ENCODE peak calls at places on chromosome 22, in seven cellular contexts. One of them, this sample, is unnamed.

GRCh38 chr22:46649176-46650077 is 29.2 kb downstream of the GRAMD4 start:
- DNase-seq in epithelial cell of prostate: peak
- DNase-seq in substantia nigra: no peak
- DNase-seq in thoracic aorta: no peak
- DNase-seq in mesenchymal stem cell: no peak
- DNase-seq in cardiac muscle cell: peak
- DNase-seq in adrenal gland: peak
- DNase-seq in this sample: no peak

GRCh38 chr22:21632237-21632895 is at the start of gene CCDC116:
- DNase-seq in cardiac muscle cell: no peak
- DNase-seq in substantia nigra: no peak
- DNase-seq in adrenal gland: no peak
- DNase-seq in thoracic aorta: no peak
- DNase-seq in mesenchymal stem cell: no peak
- DNase-seq in epithelial cell of prostate: no peak
- DNase-seq in this sample: no peak

GRCh38 chr22:26592368-26593015 is 2.6 kb upstream of the TPST2 start:
- DNase-seq in mesenchymal stem cell: no peak
- DNase-seq in cardiac muscle cell: no peak
- DNase-seq in epithelial cell of prostate: peak
- DNase-seq in thoracic aorta: no peak
- DNase-seq in substantia nigra: no peak
- DNase-seq in adrenal gland: no peak
- DNase-seq in this sample: no peak

GRCh38 chr22:19884161-19884953 is 29.7 kb upstream of the GNB1L start:
- DNase-seq in mesenchymal stem cell: no peak
- DNase-seq in substantia nigra: no peak
- DNase-seq in epithelial cell of prostate: no peak
- DNase-seq in cardiac muscle cell: no peak
- DNase-seq in thoracic aorta: no peak
- DNase-seq in adrenal gland: no peak
- DNase-seq in this sample: no peak

GRCh38 chr22:21972293-21972779 is 10.3 kb downstream of the TOP3B start:
- DNase-seq in thoracic aorta: no peak
- DNase-seq in substantia nigra: no peak
- DNase-seq in epithelial cell of prostate: no peak
- DNase-seq in cardiac muscle cell: peak
- DNase-seq in mesenchymal stem cell: peak
- DNase-seq in adrenal gland: no peak
- DNase-seq in this sample: no peak

GRCh38 chr22:25643232-25644000 is 78.9 kb downstream of the GRK3 start:
- DNase-seq in epithelial cell of prostate: no peak
- DNase-seq in thoracic aorta: no peak
- DNase-seq in substantia nigra: no peak
- DNase-seq in cardiac muscle cell: no peak
- DNase-seq in adrenal gland: no peak
- DNase-seq in mesenchymal stem cell: no peak
- DNase-seq in this sample: no peak

GRCh38 chr22:32533265-32534068 is 58.9 kb downstream of the FBXO7 start:
- DNase-seq in substantia nigra: no peak
- DNase-seq in thoracic aorta: no peak
- DNase-seq in epithelial cell of prostate: no peak
- DNase-seq in adrenal gland: no peak
- DNase-seq in cardiac muscle cell: peak
- DNase-seq in mesenchymal stem cell: peak
- DNase-seq in this sample: peak

GRCh38 chr22:35170716-35171697 is 86.3 kb upstream of the HMGXB4 start:
- DNase-seq in substantia nigra: no peak
- DNase-seq in mesenchymal stem cell: no peak
- DNase-seq in epithelial cell of prostate: no peak
- DNase-seq in cardiac muscle cell: no peak
- DNase-seq in adrenal gland: no peak
- DNase-seq in thoracic aorta: no peak
- DNase-seq in this sample: no peak

GRCh38 chr22:49380828-49381114 is 446.9 kb downstream of the BRD1 start:
- DNase-seq in substantia nigra: no peak
- DNase-seq in mesenchymal stem cell: no peak
- DNase-seq in thoracic aorta: no peak
- DNase-seq in epithelial cell of prostate: no peak
- DNase-seq in adrenal gland: no peak
- DNase-seq in cardiac muscle cell: no peak
- DNase-seq in this sample: peak

GRCh38 chr22:47994045-47994444 is 1231.6 kb downstream of the TBC1D22A start:
- DNase-seq in cardiac muscle cell: no peak
- DNase-seq in adrenal gland: no peak
- DNase-seq in mesenchymal stem cell: no peak
- DNase-seq in substantia nigra: no peak
- DNase-seq in thoracic aorta: no peak
- DNase-seq in epithelial cell of prostate: no peak
- DNase-seq in this sample: no peak

GRCh38 chr22:43993072-43993760 is 30.9 kb upstream of the PARVB start:
- DNase-seq in thoracic aorta: no peak
- DNase-seq in adrenal gland: peak
- DNase-seq in substantia nigra: no peak
- DNase-seq in mesenchymal stem cell: peak
- DNase-seq in cardiac muscle cell: peak
- DNase-seq in epithelial cell of prostate: no peak
- DNase-seq in this sample: peak

GRCh38 chr22:45455212-45455611 is 41.7 kb downstream of the RIBC2 start:
- DNase-seq in epithelial cell of prostate: no peak
- DNase-seq in cardiac muscle cell: no peak
- DNase-seq in mesenchymal stem cell: no peak
- DNase-seq in substantia nigra: no peak
- DNase-seq in thoracic aorta: no peak
- DNase-seq in adrenal gland: no peak
- DNase-seq in this sample: no peak

GRCh38 chr22:26512149-26512793 is at the start of gene TFIP11:
- DNase-seq in epithelial cell of prostate: peak
- DNase-seq in thoracic aorta: peak
- DNase-seq in mesenchymal stem cell: peak
- DNase-seq in adrenal gland: peak
- DNase-seq in cardiac muscle cell: peak
- DNase-seq in substantia nigra: peak
- DNase-seq in this sample: peak

GRCh38 chr22:46110215-46110614 is 40.1 kb upstream of the PPARA start:
- DNase-seq in substantia nigra: no peak
- DNase-seq in cardiac muscle cell: no peak
- DNase-seq in mesenchymal stem cell: peak
- DNase-seq in adrenal gland: peak
- DNase-seq in thoracic aorta: no peak
- DNase-seq in epithelial cell of prostate: no peak
- DNase-seq in this sample: peak

GRCh38 chr22:46276563-46276962 is 8.8 kb downstream of the TTC38 start:
- DNase-seq in adrenal gland: no peak
- DNase-seq in substantia nigra: no peak
- DNase-seq in mesenchymal stem cell: no peak
- DNase-seq in epithelial cell of prostate: no peak
- DNase-seq in cardiac muscle cell: no peak
- DNase-seq in thoracic aorta: no peak
- DNase-seq in this sample: no peak

GRCh38 chr22:50293441-50294318 is 13.8 kb downstream of the PLXNB2 start:
- DNase-seq in adrenal gland: no peak
- DNase-seq in thoracic aorta: no peak
- DNase-seq in mesenchymal stem cell: peak
- DNase-seq in cardiac muscle cell: peak
- DNase-seq in substantia nigra: no peak
- DNase-seq in epithelial cell of prostate: no peak
- DNase-seq in this sample: peak

GRCh38 chr22:17576475-17576874 is 13.2 kb downstream of the SLC25A18 start:
- DNase-seq in epithelial cell of prostate: peak
- DNase-seq in thoracic aorta: no peak
- DNase-seq in adrenal gland: no peak
- DNase-seq in mesenchymal stem cell: peak
- DNase-seq in cardiac muscle cell: peak
- DNase-seq in substantia nigra: no peak
- DNase-seq in this sample: no peak

GRCh38 chr22:49204599-49205214 is 623.0 kb downstream of the BRD1 start:
- DNase-seq in substantia nigra: no peak
- DNase-seq in thoracic aorta: no peak
- DNase-seq in mesenchymal stem cell: no peak
- DNase-seq in cardiac muscle cell: no peak
- DNase-seq in adrenal gland: no peak
- DNase-seq in epithelial cell of prostate: no peak
- DNase-seq in this sample: no peak

GRCh38 chr22:35307892-35308291 is 8.2 kb downstream of the TOM1 start:
- DNase-seq in mesenchymal stem cell: no peak
- DNase-seq in epithelial cell of prostate: no peak
- DNase-seq in cardiac muscle cell: no peak
- DNase-seq in adrenal gland: no peak
- DNase-seq in thoracic aorta: no peak
- DNase-seq in substantia nigra: no peak
- DNase-seq in this sample: no peak

GRCh38 chr22:50562523-50563409 is at the start of gene SYCE3:
- DNase-seq in thoracic aorta: peak
- DNase-seq in substantia nigra: peak
- DNase-seq in epithelial cell of prostate: peak
- DNase-seq in cardiac muscle cell: peak
- DNase-seq in adrenal gland: peak
- DNase-seq in mesenchymal stem cell: peak
- DNase-seq in this sample: peak

GRCh38 chr22:17748555-17749353 is 25.5 kb downstream of the BID start:
- DNase-seq in mesenchymal stem cell: no peak
- DNase-seq in adrenal gland: no peak
- DNase-seq in substantia nigra: no peak
- DNase-seq in thoracic aorta: no peak
- DNase-seq in cardiac muscle cell: no peak
- DNase-seq in epithelial cell of prostate: no peak
- DNase-seq in this sample: no peak

GRCh38 chr22:48605856-48606255 is 1221.8 kb downstream of the BRD1 start:
- DNase-seq in mesenchymal stem cell: no peak
- DNase-seq in epithelial cell of prostate: no peak
- DNase-seq in adrenal gland: peak
- DNase-seq in cardiac muscle cell: no peak
- DNase-seq in thoracic aorta: no peak
- DNase-seq in substantia nigra: no peak
- DNase-seq in this sample: no peak

GRCh38 chr22:48855013-48855412 is 972.7 kb downstream of the BRD1 start:
- DNase-seq in epithelial cell of prostate: no peak
- DNase-seq in substantia nigra: no peak
- DNase-seq in adrenal gland: no peak
- DNase-seq in mesenchymal stem cell: no peak
- DNase-seq in cardiac muscle cell: no peak
- DNase-seq in thoracic aorta: no peak
- DNase-seq in this sample: no peak

GRCh38 chr22:32005453-32005852 is 37.6 kb upstream of the SLC5A1 start:
- DNase-seq in epithelial cell of prostate: peak
- DNase-seq in substantia nigra: no peak
- DNase-seq in cardiac muscle cell: peak
- DNase-seq in thoracic aorta: no peak
- DNase-seq in adrenal gland: no peak
- DNase-seq in mesenchymal stem cell: peak
- DNase-seq in this sample: no peak

GRCh38 chr22:44125421-44125820 is 55.3 kb upstream of the PARVG start:
- DNase-seq in substantia nigra: no peak
- DNase-seq in mesenchymal stem cell: no peak
- DNase-seq in cardiac muscle cell: no peak
- DNase-seq in epithelial cell of prostate: no peak
- DNase-seq in adrenal gland: no peak
- DNase-seq in thoracic aorta: no peak
- DNase-seq in this sample: no peak

GRCh38 chr22:33519140-33519973 is 400.9 kb downstream of the LARGE1 start:
- DNase-seq in thoracic aorta: no peak
- DNase-seq in substantia nigra: no peak
- DNase-seq in adrenal gland: peak
- DNase-seq in cardiac muscle cell: peak
- DNase-seq in mesenchymal stem cell: peak
- DNase-seq in epithelial cell of prostate: no peak
- DNase-seq in this sample: peak

GRCh38 chr22:40345801-40346177 is 511 bp upstream of the ADSL start:
- DNase-seq in epithelial cell of prostate: no peak
- DNase-seq in adrenal gland: peak
- DNase-seq in mesenchymal stem cell: no peak
- DNase-seq in thoracic aorta: no peak
- DNase-seq in substantia nigra: no peak
- DNase-seq in cardiac muscle cell: peak
- DNase-seq in this sample: no peak

GRCh38 chr22:37696657-37697539 is at the start of gene TRIOBP:
- DNase-seq in epithelial cell of prostate: peak
- DNase-seq in mesenchymal stem cell: peak
- DNase-seq in cardiac muscle cell: peak
- DNase-seq in substantia nigra: peak
- DNase-seq in thoracic aorta: peak
- DNase-seq in adrenal gland: peak
- DNase-seq in this sample: peak

GRCh38 chr22:17083811-17084540 is 824 bp upstream of the IL17RA start:
- DNase-seq in cardiac muscle cell: no peak
- DNase-seq in substantia nigra: no peak
- DNase-seq in epithelial cell of prostate: no peak
- DNase-seq in adrenal gland: no peak
- DNase-seq in thoracic aorta: no peak
- DNase-seq in mesenchymal stem cell: no peak
- DNase-seq in this sample: no peak

GRCh38 chr22:33923660-33924246 is 3.5 kb upstream of the LARGE1 start:
- DNase-seq in adrenal gland: peak
- DNase-seq in cardiac muscle cell: peak
- DNase-seq in substantia nigra: peak
- DNase-seq in thoracic aorta: peak
- DNase-seq in mesenchymal stem cell: peak
- DNase-seq in epithelial cell of prostate: peak
- DNase-seq in this sample: peak

GRCh38 chr22:29308148-29308790 is 1.8 kb downstream of the GAS2L1 start:
- DNase-seq in mesenchymal stem cell: no peak
- DNase-seq in thoracic aorta: no peak
- DNase-seq in adrenal gland: peak
- DNase-seq in cardiac muscle cell: no peak
- DNase-seq in epithelial cell of prostate: no peak
- DNase-seq in substantia nigra: no peak
- DNase-seq in this sample: peak
- H3K27ac ChIP-seq in mesenchymal stem cell: no peak
- H3K27ac ChIP-seq in thoracic aorta: peak
- H3K27ac ChIP-seq in adrenal gland: no peak
- H3K27ac ChIP-seq in cardiac muscle cell: no peak
- H3K27ac ChIP-seq in epithelial cell of prostate: peak
- H3K27ac ChIP-seq in substantia nigra: no peak
- H3K27ac ChIP-seq in this sample: no peak

GRCh38 chr22:36405221-36405631 is 17.5 kb upstream of the MYH9 start:
- DNase-seq in substantia nigra: no peak
- DNase-seq in epithelial cell of prostate: no peak
- DNase-seq in mesenchymal stem cell: no peak
- DNase-seq in thoracic aorta: no peak
- DNase-seq in cardiac muscle cell: no peak
- DNase-seq in adrenal gland: no peak
- DNase-seq in this sample: no peak
- H3K27ac ChIP-seq in substantia nigra: no peak
- H3K27ac ChIP-seq in epithelial cell of prostate: no peak
- H3K27ac ChIP-seq in mesenchymal stem cell: no peak
- H3K27ac ChIP-seq in thoracic aorta: no peak
- H3K27ac ChIP-seq in cardiac muscle cell: no peak
- H3K27ac ChIP-seq in adrenal gland: no peak
- H3K27ac ChIP-seq in this sample: peak

GRCh38 chr22:42943981-42944380 is 71.0 kb downstream of the PACSIN2 start:
- DNase-seq in adrenal gland: no peak
- DNase-seq in mesenchymal stem cell: no peak
- DNase-seq in epithelial cell of prostate: no peak
- DNase-seq in substantia nigra: no peak
- DNase-seq in thoracic aorta: no peak
- DNase-seq in cardiac muscle cell: no peak
- DNase-seq in this sample: no peak
- H3K27ac ChIP-seq in adrenal gland: peak
- H3K27ac ChIP-seq in mesenchymal stem cell: no peak
- H3K27ac ChIP-seq in epithelial cell of prostate: no peak
- H3K27ac ChIP-seq in substantia nigra: no peak
- H3K27ac ChIP-seq in thoracic aorta: peak
- H3K27ac ChIP-seq in cardiac muscle cell: no peak
- H3K27ac ChIP-seq in this sample: no peak

GRCh38 chr22:39283312-39284141 is 35.9 kb downstream of the RPL3 start:
- DNase-seq in adrenal gland: peak
- DNase-seq in cardiac muscle cell: peak
- DNase-seq in thoracic aorta: no peak
- DNase-seq in substantia nigra: peak
- DNase-seq in epithelial cell of prostate: no peak
- DNase-seq in mesenchymal stem cell: peak
- DNase-seq in this sample: peak
- H3K27ac ChIP-seq in adrenal gland: peak
- H3K27ac ChIP-seq in cardiac muscle cell: peak
- H3K27ac ChIP-seq in thoracic aorta: no peak
- H3K27ac ChIP-seq in substantia nigra: peak
- H3K27ac ChIP-seq in epithelial cell of prostate: peak
- H3K27ac ChIP-seq in mesenchymal stem cell: peak
- H3K27ac ChIP-seq in this sample: peak

This sample was measured in SJSA1.